ENCODE peak calls at places on chromosomes 6 and 20, in seven cellular contexts. R is heart right ventricle; D is breast epithelium; K is tibial nerve; C is Panc1; F is CD8-positive, alpha-beta memory T cell; G is kidney. X is an unnamed sample.

GRCh38 chr20:8860011-8860495 is 208.8 kb upstream of the PLCB4 start:
- DNase-seq in R (no peak), K (no peak), G (no peak), C (no peak), F (no peak), D (no peak), X (no peak)

GRCh38 chr20:49375170-49375569 is 97.3 kb upstream of the ZNFX1 start:
- DNase-seq in G (no peak), C (no peak), R (no peak), F (no peak), K (no peak), D (no peak), X (no peak)

GRCh38 chr6:77136086-77136485 is 327.2 kb downstream of the HTR1B start:
- DNase-seq in K (no peak), G (no peak), R (no peak), F (no peak), D (no peak), C (no peak), X (no peak)

GRCh38 chr20:40582531-40582930 is 106.5 kb downstream of the MAFB start:
- DNase-seq in F (no peak), D (no peak), C (no peak), R (no peak), G (no peak), K (no peak), X (no peak)

GRCh38 chr20:4406627-4407026 is 315.1 kb upstream of the PRND start:
- DNase-seq in K (no peak), G (no peak), D (no peak), R (no peak), F (no peak), C (no peak), X (no peak)

GRCh38 chr6:26553739-26554668 is 15.8 kb downstream of the HMGN4 start:
- DNase-seq in R (peak; percentile 77), F (peak; percentile 82), C (peak; percentile 97), D (peak; percentile 71), K (peak; percentile 70), G (peak; percentile 87), X (peak; percentile 77)

GRCh38 chr6:144756469-144756868 is 471.3 kb downstream of the UTRN start:
- DNase-seq in D (no peak), F (no peak), K (no peak), G (no peak), R (no peak), C (no peak), X (no peak)

GRCh38 chr6:33817520-33817919 is 13.7 kb upstream of the MLN start:
- DNase-seq in K (no peak), R (no peak), C (no peak), D (no peak), F (no peak), G (peak; percentile 12), X (no peak)

GRCh38 chr20:54933212-54933904 is 458.0 kb downstream of the DOK5 start:
- DNase-seq in F (no peak), K (no peak), C (no peak), R (no peak), D (no peak), G (no peak), X (no peak)

GRCh38 chr6:22470454-22471368 is 98.7 kb upstream of the HDGFL1 start:
- DNase-seq in K (no peak), C (peak; percentile 10), R (no peak), D (peak; percentile 57), G (no peak), F (no peak), X (peak; percentile 42)

GRCh38 chr20:57941121-57941522 is 231.3 kb upstream of the PMEPA1 start:
- DNase-seq in R (no peak), G (no peak), F (no peak), K (no peak), D (no peak), C (no peak), X (no peak)

GRCh38 chr6:126803769-126804168 is 314.7 kb upstream of the RSPO3 start:
- DNase-seq in K (no peak), D (no peak), G (no peak), C (no peak), R (no peak), F (no peak), X (no peak)

GRCh38 chr20:43755390-43755789 is 28.6 kb upstream of the GTSF1L start:
- DNase-seq in K (no peak), G (no peak), D (no peak), R (no peak), C (no peak), F (no peak), X (no peak)

GRCh38 chr20:44052166-44052565 is 134.8 kb downstream of the JPH2 start:
- DNase-seq in R (no peak), G (no peak), F (no peak), C (no peak), K (no peak), D (peak; percentile 1), X (no peak)

GRCh38 chr20:836188-836587 is 2.7 kb downstream of the FAM110A start:
- DNase-seq in G (no peak), F (no peak), R (no peak), C (no peak), D (no peak), K (no peak), X (no peak)

GRCh38 chr20:61230166-61230565 is 21.9 kb upstream of the CDH4 start:
- DNase-seq in G (no peak), D (no peak), R (no peak), C (no peak), K (no peak), F (no peak), X (no peak)

GRCh38 chr20:62805365-62805710 is 703 bp downstream of the OGFR start:
- DNase-seq in F (no peak), C (no peak), D (no peak), K (no peak), R (no peak), G (no peak), X (no peak)

GRCh38 chr6:7617954-7618764 is 28.2 kb downstream of the SNRNP48 start:
- DNase-seq in G (no peak), K (no peak), D (peak; percentile 96), C (no peak), R (no peak), F (no peak), X (no peak)

GRCh38 chr6:152232494-152233151 is 404.5 kb downstream of the SYNE1 start:
- DNase-seq in D (no peak), R (no peak), G (no peak), K (no peak), C (no peak), F (no peak), X (peak; percentile 19)

GRCh38 chr6:66478705-66479104 is 771.7 kb upstream of the EYS start:
- DNase-seq in C (no peak), K (no peak), D (no peak), G (no peak), F (no peak), R (no peak), X (no peak)

GRCh38 chr6:24596717-24597116 is 49.3 kb downstream of the KIAA0319 start:
- DNase-seq in D (no peak), R (no peak), C (no peak), F (no peak), G (no peak), K (no peak), X (no peak)

GRCh38 chr20:51985013-51985415 is 182.7 kb upstream of the SALL4 start:
- DNase-seq in G (no peak), D (no peak), R (no peak), C (peak; percentile 54), F (no peak), K (no peak), X (no peak)

GRCh38 chr6:118876201-118876600 is 17.8 kb upstream of the ASF1A start:
- DNase-seq in C (no peak), F (no peak), K (no peak), G (no peak), R (no peak), D (no peak), X (no peak)

GRCh38 chr6:44120692-44121443 is 6.4 kb downstream of the MRPL14 start:
- DNase-seq in D (no peak), K (no peak), R (no peak), C (no peak), F (no peak), G (no peak), X (no peak)

GRCh38 chr6:105890521-105891244 is 195.5 kb upstream of the PRDM1 start:
- DNase-seq in K (no peak), G (no peak), D (no peak), R (no peak), C (no peak), F (no peak), X (no peak)

GRCh38 chr6:156538875-156539660 is 238.1 kb upstream of the ARID1B start:
- DNase-seq in C (no peak), F (no peak), R (no peak), G (no peak), K (no peak), D (no peak), X (no peak)

GRCh38 chr6:132344811-132345210 is 56.5 kb downstream of the MOXD1 start:
- DNase-seq in C (no peak), G (peak; percentile 51), K (no peak), D (no peak), R (no peak), F (no peak), X (no peak)
- H3K9me3 ChIP-seq in C (no peaks in the 10 kb centered on the region), G (peaks cover 9% of the 10 kb centered on the region), K (peaks cover 9% of the 10 kb centered on the region), D (peaks cover 7% of the 10 kb centered on the region), R (no peaks in the 10 kb centered on the region), F (no peaks in the 10 kb centered on the region), X (peaks cover 25% of the 10 kb centered on the region)

GRCh38 chr20:56308036-56308435 is 50.7 kb upstream of the FAM210B start:
- DNase-seq in C (no peak), R (no peak), K (no peak), D (no peak), F (no peak), G (no peak), X (no peak)
- H3K9me3 ChIP-seq in C (no peaks in the 10 kb centered on the region), R (no peaks in the 10 kb centered on the region), K (no peaks in the 10 kb centered on the region), D (no peaks in the 10 kb centered on the region), F (no peaks in the 10 kb centered on the region), G (no peaks in the 10 kb centered on the region), X (no peaks in the 10 kb centered on the region)

GRCh38 chr6:12318749-12319148 is 28.6 kb downstream of the EDN1 start:
- DNase-seq in F (no peak), D (no peak), K (no peak), C (no peak), G (no peak), R (no peak), X (no peak)
- H3K9me3 ChIP-seq in F (no peaks in the 10 kb centered on the region), D (no peaks in the 10 kb centered on the region), K (peaks cover 11% of the 10 kb centered on the region), C (peaks cover 16% of the 10 kb centered on the region), G (no peaks in the 10 kb centered on the region), R (no peaks in the 10 kb centered on the region), X (peaks cover 19% of the 10 kb centered on the region)

GRCh38 chr6:67882436-67883311 is 752.4 kb upstream of the ADGRB3 start:
- DNase-seq in D (no peak), F (no peak), C (no peak), R (no peak), G (no peak), K (no peak), X (no peak)
- H3K9me3 ChIP-seq in D (peaks cover 6% of the 10 kb centered on the region), F (no peaks in the 10 kb centered on the region), C (no peaks in the 10 kb centered on the region), R (no peaks in the 10 kb centered on the region), G (no peaks in the 10 kb centered on the region), K (peaks cover 7% of the 10 kb centered on the region), X (peaks cover 40% of the 10 kb centered on the region)

GRCh38 chr6:2324166-2324953 is 79.0 kb upstream of the GMDS start:
- DNase-seq in R (no peak), D (no peak), F (no peak), K (no peak), C (no peak), G (no peak), X (no peak)

DNA sequence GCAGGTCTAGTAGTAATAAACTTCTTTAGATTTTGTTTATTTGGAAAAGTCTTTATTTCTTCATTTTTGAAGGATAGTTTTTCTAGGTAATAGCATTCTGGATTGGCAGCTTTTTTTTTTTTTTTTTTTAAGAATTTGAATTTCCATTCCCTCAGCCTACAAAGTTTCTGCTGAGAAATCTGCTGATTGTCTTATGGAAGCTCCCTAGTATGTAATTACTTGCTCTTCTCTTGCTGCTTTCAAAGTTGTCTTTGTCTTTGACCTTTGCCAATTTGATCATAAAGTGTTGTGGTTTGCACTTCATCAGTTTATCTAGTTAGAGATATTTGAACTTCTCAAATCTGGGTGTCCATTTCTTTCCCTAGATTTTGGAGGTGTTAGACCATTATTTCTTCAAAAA is 82.2 kb upstream of the GMDS start:
- DNase-seq in G (no peak), C (no peak), F (no peak), R (no peak), D (no peak), K (no peak), X (no peak)
- H3K9me3 ChIP-seq in G (peaks cover 44% of the 10 kb centered on the region), C (peaks cover 5% of the 10 kb centered on the region), F (peaks cover 14% of the 10 kb centered on the region), R (no peaks in the 10 kb centered on the region), D (peaks cover 54% of the 10 kb centered on the region), K (peaks cover 68% of the 10 kb centered on the region), X (peaks cover 74% of the 10 kb centered on the region)

X was measured in left ventricle myocardium inferior.